ENCODE peak calls at places on chromosomes 12 and 14, in four cellular contexts. One of them, this sample, is unnamed.
A peak's percentile ranks its signal among the peaks of the same experiment; 100 is the strongest.

GRCh38 chr14:64117671-64118402 is 176.3 kb downstream of the ESR2 start:
- DNase-seq in upper lobe of right lung: no peak
- DNase-seq in spleen: no peak
- DNase-seq in naive thymus-derived CD4-positive, alpha-beta T cell: no peak
- DNase-seq in this sample: no peak

GRCh38 chr12:96986883-96987523 is 79.9 kb downstream of the NEDD1 start:
- DNase-seq in naive thymus-derived CD4-positive, alpha-beta T cell: no peak
- DNase-seq in spleen: no peak
- DNase-seq in upper lobe of right lung: no peak
- DNase-seq in this sample: no peak

GRCh38 chr12:10190558-10191388 is 11.9 kb downstream of the TMEM52B start:
- DNase-seq in naive thymus-derived CD4-positive, alpha-beta T cell: peak; percentile 49
- DNase-seq in upper lobe of right lung: no peak
- DNase-seq in spleen: no peak
- DNase-seq in this sample: peak; percentile 41

GRCh38 chr14:58965601-58966000 is 222.9 kb upstream of the DAAM1 start:
- DNase-seq in upper lobe of right lung: no peak
- DNase-seq in spleen: no peak
- DNase-seq in naive thymus-derived CD4-positive, alpha-beta T cell: no peak
- DNase-seq in this sample: no peak

GRCh38 chr12:1122803-1123202 is 131.8 kb downstream of the ERC1 start:
- DNase-seq in naive thymus-derived CD4-positive, alpha-beta T cell: peak; percentile 78
- DNase-seq in spleen: no peak
- DNase-seq in upper lobe of right lung: no peak
- DNase-seq in this sample: no peak

GRCh38 chr14:93042968-93043940 is 72.5 kb downstream of the ITPK1 start:
- DNase-seq in upper lobe of right lung: peak; percentile 91
- DNase-seq in naive thymus-derived CD4-positive, alpha-beta T cell: no peak
- DNase-seq in spleen: no peak
- DNase-seq in this sample: no peak

GRCh38 chr12:7501031-7501585 is 2.5 kb downstream of the CD163 start:
- DNase-seq in naive thymus-derived CD4-positive, alpha-beta T cell: no peak
- DNase-seq in spleen: no peak
- DNase-seq in upper lobe of right lung: no peak
- DNase-seq in this sample: no peak

GRCh38 chr14:41476526-41476925 is 130.2 kb upstream of the LRFN5 start:
- DNase-seq in spleen: no peak
- DNase-seq in upper lobe of right lung: no peak
- DNase-seq in naive thymus-derived CD4-positive, alpha-beta T cell: no peak
- DNase-seq in this sample: no peak

GRCh38 chr12:43501705-43502104 is 50.3 kb downstream of the ADAMTS20 start:
- DNase-seq in upper lobe of right lung: no peak
- DNase-seq in naive thymus-derived CD4-positive, alpha-beta T cell: no peak
- DNase-seq in spleen: no peak
- DNase-seq in this sample: no peak

GRCh38 chr12:127046467-127046866 is 1220.5 kb upstream of the TMEM132C start:
- DNase-seq in spleen: no peak
- DNase-seq in naive thymus-derived CD4-positive, alpha-beta T cell: no peak
- DNase-seq in upper lobe of right lung: no peak
- DNase-seq in this sample: no peak

GRCh38 chr12:31647106-31647505 is 12.4 kb upstream of the ETFBKMT start:
- DNase-seq in naive thymus-derived CD4-positive, alpha-beta T cell: no peak
- DNase-seq in spleen: no peak
- DNase-seq in upper lobe of right lung: no peak
- DNase-seq in this sample: no peak

GRCh38 chr12:15074351-15074750 is 101.5 kb downstream of the PDE6H start:
- DNase-seq in spleen: no peak
- DNase-seq in upper lobe of right lung: no peak
- DNase-seq in naive thymus-derived CD4-positive, alpha-beta T cell: no peak
- DNase-seq in this sample: no peak

GRCh38 chr12:100443434-100443833 is 30.2 kb upstream of the NR1H4 start:
- DNase-seq in naive thymus-derived CD4-positive, alpha-beta T cell: no peak
- DNase-seq in spleen: no peak
- DNase-seq in upper lobe of right lung: no peak
- DNase-seq in this sample: no peak

GRCh38 chr12:89225401-89225800 is 126.9 kb downstream of the DUSP6 start:
- DNase-seq in spleen: peak; percentile 71
- DNase-seq in naive thymus-derived CD4-positive, alpha-beta T cell: peak; percentile 66
- DNase-seq in upper lobe of right lung: peak; percentile 69
- DNase-seq in this sample: no peak

GRCh38 chr14:36658091-36659009 is 3.3 kb upstream of the PAX9 start:
- DNase-seq in upper lobe of right lung: no peak
- DNase-seq in spleen: no peak
- DNase-seq in naive thymus-derived CD4-positive, alpha-beta T cell: no peak
- DNase-seq in this sample: no peak

GRCh38 chr12:68367903-68368302 is 35.7 kb upstream of the MDM1 start:
- DNase-seq in upper lobe of right lung: no peak
- DNase-seq in naive thymus-derived CD4-positive, alpha-beta T cell: no peak
- DNase-seq in spleen: no peak
- DNase-seq in this sample: no peak

GRCh38 chr12:87975879-87976278 is 53.3 kb downstream of the C12orf50 start:
- DNase-seq in spleen: no peak
- DNase-seq in naive thymus-derived CD4-positive, alpha-beta T cell: no peak
- DNase-seq in upper lobe of right lung: no peak
- DNase-seq in this sample: no peak

GRCh38 chr12:12684375-12685106 is 11.4 kb downstream of the GPR19 start:
- DNase-seq in upper lobe of right lung: no peak
- DNase-seq in naive thymus-derived CD4-positive, alpha-beta T cell: no peak
- DNase-seq in spleen: no peak
- DNase-seq in this sample: no peak

GRCh38 chr12:26124491-26125450 is at the start of gene BHLHE41:
- DNase-seq in spleen: peak; percentile 91
- DNase-seq in upper lobe of right lung: peak; percentile 90
- DNase-seq in naive thymus-derived CD4-positive, alpha-beta T cell: no peak
- DNase-seq in this sample: peak; percentile 81

GRCh38 chr12:89080797-89081470 is 271.4 kb downstream of the DUSP6 start:
- DNase-seq in spleen: no peak
- DNase-seq in upper lobe of right lung: no peak
- DNase-seq in naive thymus-derived CD4-positive, alpha-beta T cell: no peak
- DNase-seq in this sample: no peak

GRCh38 chr12:39125580-39125979 is 220.2 kb upstream of the CPNE8 start:
- DNase-seq in spleen: no peak
- DNase-seq in upper lobe of right lung: no peak
- DNase-seq in naive thymus-derived CD4-positive, alpha-beta T cell: no peak
- DNase-seq in this sample: no peak

GRCh38 chr14:72651081-72651480 is 242.8 kb downstream of the DPF3 start:
- DNase-seq in upper lobe of right lung: no peak
- DNase-seq in spleen: no peak
- DNase-seq in naive thymus-derived CD4-positive, alpha-beta T cell: no peak
- DNase-seq in this sample: no peak

GRCh38 chr12:92466391-92467305 is 236.1 kb upstream of the PLEKHG7 start:
- DNase-seq in spleen: peak; percentile 83
- DNase-seq in naive thymus-derived CD4-positive, alpha-beta T cell: no peak
- DNase-seq in upper lobe of right lung: no peak
- DNase-seq in this sample: no peak

GRCh38 chr14:77161011-77161410 is 19.4 kb upstream of the ZDHHC22 start:
- DNase-seq in upper lobe of right lung: no peak
- DNase-seq in spleen: peak; percentile 38
- DNase-seq in naive thymus-derived CD4-positive, alpha-beta T cell: no peak
- DNase-seq in this sample: no peak

GRCh38 chr14:104294983-104295680 is 156.7 kb downstream of the KIF26A start:
- DNase-seq in spleen: no peak
- DNase-seq in naive thymus-derived CD4-positive, alpha-beta T cell: no peak
- DNase-seq in upper lobe of right lung: peak; percentile 51
- DNase-seq in this sample: no peak

GRCh38 chr14:45212231-45212630 is 40.8 kb downstream of the MIS18BP1 start:
- DNase-seq in spleen: no peak
- DNase-seq in naive thymus-derived CD4-positive, alpha-beta T cell: no peak
- DNase-seq in upper lobe of right lung: no peak
- DNase-seq in this sample: no peak

GRCh38 chr12:27015730-27016076 is 1.5 kb upstream of the TM7SF3 start:
- DNase-seq in upper lobe of right lung: no peak
- DNase-seq in naive thymus-derived CD4-positive, alpha-beta T cell: peak; percentile 62
- DNase-seq in spleen: no peak
- DNase-seq in this sample: no peak

GRCh38 chr12:86727151-86727550 is 471.0 kb upstream of the MGAT4C start:
- DNase-seq in upper lobe of right lung: no peak
- DNase-seq in spleen: no peak
- DNase-seq in naive thymus-derived CD4-positive, alpha-beta T cell: no peak
- DNase-seq in this sample: no peak

GRCh38 chr14:91354221-91354916 is 63.3 kb downstream of the CCDC88C start:
- DNase-seq in spleen: peak; percentile 43
- DNase-seq in naive thymus-derived CD4-positive, alpha-beta T cell: no peak
- DNase-seq in upper lobe of right lung: no peak
- DNase-seq in this sample: no peak

GRCh38 chr12:15364221-15365170 is 42.2 kb downstream of the PTPRO start:
- DNase-seq in upper lobe of right lung: no peak
- DNase-seq in naive thymus-derived CD4-positive, alpha-beta T cell: no peak
- DNase-seq in spleen: no peak
- DNase-seq in this sample: no peak

GRCh38 chr12:67760586-67761275 is 112.2 kb downstream of the DYRK2 start:
- DNase-seq in upper lobe of right lung: no peak
- DNase-seq in naive thymus-derived CD4-positive, alpha-beta T cell: no peak
- DNase-seq in spleen: no peak
- DNase-seq in this sample: no peak

GRCh38 chr14:106606936-106607335 is 1080.6 kb downstream of the TMEM121 start:
- DNase-seq in naive thymus-derived CD4-positive, alpha-beta T cell: no peak
- DNase-seq in upper lobe of right lung: no peak
- DNase-seq in spleen: no peak
- DNase-seq in this sample: no peak

GRCh38 chr12:29088611-29089219 is 60.4 kb upstream of the FAR2 start:
- DNase-seq in spleen: no peak
- DNase-seq in upper lobe of right lung: no peak
- DNase-seq in naive thymus-derived CD4-positive, alpha-beta T cell: peak; percentile 28
- DNase-seq in this sample: no peak

GRCh38 chr14:70127186-70127585 is 61.6 kb downstream of the SLC8A3 start:
- DNase-seq in spleen: no peak
- DNase-seq in upper lobe of right lung: no peak
- DNase-seq in naive thymus-derived CD4-positive, alpha-beta T cell: no peak
- DNase-seq in this sample: no peak

GRCh38 chr12:93789767-93790166 is 112.6 kb downstream of the CRADD start:
- DNase-seq in spleen: no peak
- DNase-seq in upper lobe of right lung: no peak
- DNase-seq in naive thymus-derived CD4-positive, alpha-beta T cell: no peak
- DNase-seq in this sample: no peak

GRCh38 chr12:93785262-93786010 is 108.3 kb downstream of the CRADD start:
- DNase-seq in upper lobe of right lung: no peak
- DNase-seq in spleen: no peak
- DNase-seq in naive thymus-derived CD4-positive, alpha-beta T cell: no peak
- DNase-seq in this sample: peak; percentile 79

GRCh38 chr12:93788853-93789252 is 111.7 kb downstream of the CRADD start:
- DNase-seq in naive thymus-derived CD4-positive, alpha-beta T cell: no peak
- DNase-seq in upper lobe of right lung: no peak
- DNase-seq in spleen: no peak
- DNase-seq in this sample: no peak

GRCh38 chr12:93784339-93785086 is 107.3 kb downstream of the CRADD start:
- DNase-seq in naive thymus-derived CD4-positive, alpha-beta T cell: peak; percentile 40
- DNase-seq in upper lobe of right lung: no peak
- DNase-seq in spleen: no peak
- DNase-seq in this sample: no peak

DNA sequence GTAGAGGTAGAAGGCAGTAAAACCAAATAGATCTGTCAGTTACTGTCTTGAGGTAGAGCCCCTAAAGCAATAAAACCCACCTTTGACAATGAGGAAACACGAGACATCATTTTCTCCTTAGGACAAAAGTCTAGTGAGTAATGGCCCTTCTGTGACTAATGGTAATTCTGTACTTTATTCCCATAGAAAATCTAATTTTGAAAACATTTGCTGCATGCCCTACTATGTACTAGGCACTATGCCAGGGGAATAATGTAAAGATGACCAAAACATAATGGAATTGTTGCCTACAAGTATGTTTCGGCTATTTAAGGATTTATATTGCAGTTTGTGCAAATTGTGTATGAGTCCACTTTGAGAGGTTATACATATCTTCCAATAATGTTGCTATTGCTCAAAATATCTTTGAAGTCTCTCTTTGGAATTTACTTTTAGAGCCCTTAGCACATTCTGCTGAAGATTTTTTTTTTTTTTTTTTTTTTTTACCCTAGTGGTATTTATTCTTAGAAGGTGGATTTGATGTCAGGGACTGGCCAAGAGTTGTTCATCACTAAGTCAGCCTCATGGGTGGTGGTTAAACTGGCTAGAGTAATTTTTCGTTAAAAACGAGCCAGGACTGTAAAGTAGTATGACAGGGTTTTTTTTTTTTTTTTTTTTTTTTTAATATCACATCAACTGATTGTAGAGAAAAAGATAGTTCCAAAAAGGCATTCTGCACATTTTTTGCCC is 109.7 kb downstream of the CRADD start:
- DNase-seq in naive thymus-derived CD4-positive, alpha-beta T cell: no peak
- DNase-seq in spleen: no peak
- DNase-seq in upper lobe of right lung: no peak
- DNase-seq in this sample: no peak
- H3K4me1 ChIP-seq in naive thymus-derived CD4-positive, alpha-beta T cell: peaks cover 26% of the 10 kb centered on the region
- H3K4me1 ChIP-seq in spleen: peaks cover 31% of the 10 kb centered on the region
- H3K4me1 ChIP-seq in upper lobe of right lung: peaks cover 22% of the 10 kb centered on the region
- H3K4me1 ChIP-seq in this sample: peaks cover 27% of the 10 kb centered on the region

GRCh38 chr12:104458645-104459555 is 2.2 kb downstream of the CHST11 start:
- DNase-seq in spleen: peak; percentile 81
- DNase-seq in naive thymus-derived CD4-positive, alpha-beta T cell: no peak
- DNase-seq in upper lobe of right lung: peak; percentile 74
- DNase-seq in this sample: no peak
- H3K4me1 ChIP-seq in spleen: peaks cover 76% of the 10 kb centered on the region
- H3K4me1 ChIP-seq in naive thymus-derived CD4-positive, alpha-beta T cell: peaks cover 48% of the 10 kb centered on the region
- H3K4me1 ChIP-seq in upper lobe of right lung: peaks cover 55% of the 10 kb centered on the region
- H3K4me1 ChIP-seq in this sample: peaks cover 16% of the 10 kb centered on the region

GRCh38 chr12:53754633-53755261 is 3.0 kb upstream of the CISTR start:
- DNase-seq in spleen: no peak
- DNase-seq in naive thymus-derived CD4-positive, alpha-beta T cell: no peak
- DNase-seq in upper lobe of right lung: no peak
- DNase-seq in this sample: no peak
- H3K4me1 ChIP-seq in spleen: peaks cover 80% of the 10 kb centered on the region
- H3K4me1 ChIP-seq in naive thymus-derived CD4-positive, alpha-beta T cell: peaks cover 14% of the 10 kb centered on the region
- H3K4me1 ChIP-seq in upper lobe of right lung: peaks cover 30% of the 10 kb centered on the region
- H3K4me1 ChIP-seq in this sample: peaks cover 43% of the 10 kb centered on the region

DNA sequence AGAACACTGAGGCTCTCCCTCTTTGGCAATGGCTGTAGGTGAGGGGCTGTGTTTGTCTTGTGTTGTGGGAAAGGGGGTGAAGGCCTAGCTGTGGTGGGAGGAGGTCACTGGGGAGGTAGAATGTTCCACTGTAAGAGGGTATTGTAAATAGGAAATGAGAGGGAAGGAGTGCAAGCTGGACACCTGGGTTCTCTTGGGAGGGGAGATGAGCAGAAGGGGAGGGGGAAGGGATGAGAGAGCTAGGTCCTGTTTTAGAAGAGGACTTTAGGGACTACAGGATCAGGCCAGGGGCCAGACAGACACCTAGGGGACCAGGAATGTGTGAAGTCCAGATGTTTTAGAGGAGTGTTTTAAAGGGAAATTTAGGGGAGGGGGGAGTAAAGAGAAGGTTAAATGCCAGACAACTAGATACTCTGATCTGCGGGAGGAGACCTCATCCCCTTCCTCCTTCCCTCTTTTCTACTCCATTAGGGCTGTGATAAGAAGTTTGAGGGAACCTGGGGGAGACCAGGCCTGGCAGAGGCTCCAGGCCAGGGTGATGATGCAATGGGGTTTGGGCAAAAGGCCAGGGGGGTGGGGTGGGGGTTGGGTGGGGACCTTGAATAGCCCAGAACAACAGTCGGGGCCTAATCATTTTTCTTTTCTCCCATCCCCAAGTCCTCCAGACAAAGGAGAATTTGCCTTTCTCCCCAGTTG is 2.0 kb downstream of the ITGA5 start:
- DNase-seq in upper lobe of right lung: no peak
- DNase-seq in spleen: no peak
- DNase-seq in naive thymus-derived CD4-positive, alpha-beta T cell: no peak
- DNase-seq in this sample: no peak
- H3K4me1 ChIP-seq in upper lobe of right lung: peaks cover 55% of the 10 kb centered on the region
- H3K4me1 ChIP-seq in spleen: peaks cover 99% of the 10 kb centered on the region
- H3K4me1 ChIP-seq in naive thymus-derived CD4-positive, alpha-beta T cell: peaks cover 64% of the 10 kb centered on the region
- H3K4me1 ChIP-seq in this sample: peaks cover 44% of the 10 kb centered on the region

This sample was measured in Panc1.